ENCODE peak calls at places on chromosomes 6 and 20, in nine cellular contexts. H is K562, U is endodermal cell, Q is BJ, O is choroid plexus epithelial cell, G is lung, B is brain microvascular endothelial cell, D is AG09309, J is A549. W is an unnamed sample.

GRCh38 chr6:34235605-34236422 is 859 bp upstream of the HMGA1 start:
- DNase-seq in H (peak), U (no peak), Q (no peak), O (peak), G (peak), B (peak), D (no peak), J (peak), W (peak)

GRCh38 chr6:105781248-105781647 is 304.9 kb upstream of the PRDM1 start:
- DNase-seq in H (peak), U (no peak), Q (no peak), O (no peak), G (no peak), B (no peak), D (no peak), J (no peak), W (no peak)

GRCh38 chr6:105545947-105546710 is 143.2 kb upstream of the PREP start:
- DNase-seq in H (no peak), U (no peak), Q (peak), O (peak), G (no peak), B (no peak), D (peak), J (peak), W (peak)

GRCh38 chr6:80425089-80425823 is 318.8 kb downstream of the BCKDHB start:
- DNase-seq in H (no peak), U (no peak), Q (peak), O (peak), G (no peak), B (peak), D (peak), J (no peak), W (peak)

GRCh38 chr6:2876210-2877056 is 26.7 kb downstream of the SERPINB9 start:
- DNase-seq in H (no peak), U (peak), Q (peak), O (peak), G (peak), B (peak), D (peak), J (peak), W (peak)

GRCh38 chr20:52457826-52458225 is 266.2 kb upstream of the ZFP64 start:
- DNase-seq in H (no peak), U (no peak), Q (no peak), O (no peak), G (no peak), B (no peak), D (no peak), J (no peak), W (no peak)

GRCh38 chr6:116012966-116013365 is 47.7 kb downstream of the FRK start:
- DNase-seq in H (no peak), U (no peak), Q (no peak), O (peak), G (no peak), B (no peak), D (no peak), J (no peak), W (no peak)

GRCh38 chr6:13484138-13484708 is 3.2 kb downstream of the GFOD1 start:
- DNase-seq in H (no peak), U (no peak), Q (no peak), O (no peak), G (no peak), B (no peak), D (no peak), J (no peak), W (no peak)

GRCh38 chr6:62891065-62891647 is 320.1 kb upstream of the FKBP1C start:
- DNase-seq in H (peak), U (no peak), Q (no peak), O (peak), G (no peak), B (no peak), D (no peak), J (no peak), W (peak)

GRCh38 chr6:39093167-39093708 is 21.7 kb downstream of the SAYSD1 start:
- DNase-seq in H (no peak), U (no peak), Q (no peak), O (no peak), G (no peak), B (no peak), D (no peak), J (no peak), W (no peak)

GRCh38 chr20:25540273-25540672 is 45.1 kb downstream of the NINL start:
- DNase-seq in H (no peak), U (peak), Q (no peak), O (no peak), G (no peak), B (no peak), D (no peak), J (no peak), W (no peak)

GRCh38 chr6:146943673-146944072 is 260.5 kb upstream of the STXBP5 start:
- DNase-seq in H (no peak), U (no peak), Q (no peak), O (no peak), G (no peak), B (no peak), D (no peak), J (no peak), W (no peak)

GRCh38 chr6:7314414-7314813 is 1.4 kb upstream of the SSR1 start:
- DNase-seq in H (no peak), U (no peak), Q (no peak), O (no peak), G (no peak), B (no peak), D (no peak), J (no peak), W (no peak)

GRCh38 chr6:54646551-54647300 is 199.8 kb upstream of the FAM83B start:
- DNase-seq in H (no peak), U (no peak), Q (peak), O (peak), G (no peak), B (peak), D (peak), J (no peak), W (peak)

GRCh38 chr6:5132741-5133140 is 47.6 kb downstream of the PPP1R3G start:
- DNase-seq in H (no peak), U (peak), Q (peak), O (peak), G (peak), B (peak), D (peak), J (no peak), W (peak)

GRCh38 chr20:23639490-23639958 is 1.8 kb upstream of the CST3 start:
- DNase-seq in H (no peak), U (no peak), Q (no peak), O (no peak), G (no peak), B (no peak), D (no peak), J (no peak), W (no peak)

GRCh38 chr6:124958759-124959354 is 3.4 kb upstream of the RNF217 start:
- DNase-seq in H (no peak), U (no peak), Q (no peak), O (peak), G (no peak), B (no peak), D (no peak), J (no peak), W (peak)

GRCh38 chr6:149852180-149852579 is 12.0 kb downstream of the LRP11 start:
- DNase-seq in H (no peak), U (no peak), Q (no peak), O (peak), G (peak), B (peak), D (no peak), J (no peak), W (peak)

GRCh38 chr6:87277123-87277522 is 45.3 kb upstream of the SMIM8 start:
- DNase-seq in H (no peak), U (no peak), Q (no peak), O (peak), G (no peak), B (peak), D (no peak), J (no peak), W (peak)

GRCh38 chr6:140979642-140980091 is 1153.1 kb upstream of the GJE1 start:
- DNase-seq in H (no peak), U (no peak), Q (peak), O (peak), G (peak), B (peak), D (peak), J (no peak), W (peak)

GRCh38 chr20:391041-391711 is 10.6 kb downstream of the TRIB3 start:
- DNase-seq in H (no peak), U (no peak), Q (no peak), O (no peak), G (no peak), B (no peak), D (no peak), J (no peak), W (no peak)

GRCh38 chr6:35014786-35015185 is 125.7 kb downstream of the ANKS1A start:
- DNase-seq in H (no peak), U (no peak), Q (peak), O (peak), G (no peak), B (no peak), D (no peak), J (no peak), W (peak)

GRCh38 chr6:41561931-41562632 is 15.9 kb downstream of the FOXP4 start:
- DNase-seq in H (no peak), U (peak), Q (no peak), O (no peak), G (no peak), B (no peak), D (no peak), J (no peak), W (no peak)

GRCh38 chr6:30463651-30464618 is 25.4 kb upstream of the HLA-E start:
- DNase-seq in H (no peak), U (no peak), Q (no peak), O (peak), G (no peak), B (no peak), D (no peak), J (no peak), W (peak)

GRCh38 chr6:28764014-28764723 is 159.6 kb downstream of the TRIM27 start:
- DNase-seq in H (peak), U (peak), Q (no peak), O (no peak), G (no peak), B (peak), D (no peak), J (no peak), W (no peak)

GRCh38 chr6:144215932-144216667 is 65.8 kb downstream of the STX11 start:
- DNase-seq in H (peak), U (peak), Q (peak), O (peak), G (peak), B (peak), D (peak), J (peak), W (peak)

GRCh38 chr6:34056301-34056700 is 89.6 kb downstream of the GRM4 start:
- DNase-seq in H (peak), U (peak), Q (peak), O (peak), G (peak), B (peak), D (peak), J (no peak), W (peak)

GRCh38 chr6:170483413-170483812 is 69.7 kb downstream of the PSMB1 start:
- DNase-seq in H (no peak), U (no peak), Q (no peak), O (no peak), G (no peak), B (no peak), D (no peak), J (no peak), W (no peak)

GRCh38 chr20:33401042-33401921 is at the start of gene CDK5RAP1:
- DNase-seq in H (peak), U (peak), Q (peak), O (peak), G (peak), B (peak), D (peak), J (peak), W (peak)
- TF ChIP-seq CTCF in H (no peak), U (no peak), Q (no peak), O (no peak), G (no peak), B (no peak), D (no peak), J (no peak), W (no peak)

DNA sequence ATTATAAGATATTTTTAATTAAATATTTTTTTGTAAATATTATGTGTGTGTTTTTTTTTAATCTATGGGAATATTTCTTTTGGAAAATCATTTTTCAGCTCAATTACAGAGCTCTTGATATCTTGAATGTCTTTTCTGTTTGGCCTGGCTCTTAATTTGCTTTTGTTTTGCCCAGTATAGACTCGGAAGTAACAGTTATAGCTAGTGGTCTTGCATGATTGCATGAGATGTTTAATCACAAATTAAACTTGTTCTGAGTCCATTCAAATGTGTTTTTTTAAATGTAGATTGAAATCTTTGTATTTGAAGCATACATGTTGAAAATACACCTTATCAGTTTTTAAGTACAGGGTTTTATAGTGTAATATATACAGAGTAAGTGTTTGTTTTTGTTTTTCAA is 2.6 kb downstream of the ID4 start:
- DNase-seq in H (no peak), U (no peak), Q (no peak), O (no peak), G (no peak), B (no peak), D (no peak), J (no peak), W (peak)
- H3K4me3 ChIP-seq in H (no peak), U (peak), Q (no peak), O (no peak), G (no peak), B (no peak), D (no peak), J (peak), W (no peak)

GRCh38 chr20:42277203-42277602 is 659.0 kb upstream of the CHD6 start:
- DNase-seq in H (no peak), U (peak), Q (no peak), O (no peak), G (no peak), B (no peak), D (no peak), J (no peak), W (no peak)
- TF ChIP-seq CTCF in H (no peak), U (peak), Q (no peak), O (no peak), G (no peak), B (no peak), D (no peak), J (no peak), W (no peak)

GRCh38 chr20:62962221-62962879 is 9.8 kb downstream of the SLC17A9 start:
- DNase-seq in H (no peak), U (no peak), Q (no peak), O (no peak), G (no peak), B (no peak), D (no peak), J (no peak), W (no peak)

GRCh38 chr20:62961799-62962198 is 9.3 kb downstream of the SLC17A9 start:
- DNase-seq in H (no peak), U (no peak), Q (no peak), O (no peak), G (no peak), B (no peak), D (no peak), J (no peak), W (no peak)

GRCh38 chr20:62962891-62963613 is 10.5 kb downstream of the SLC17A9 start:
- DNase-seq in H (no peak), U (no peak), Q (no peak), O (no peak), G (no peak), B (no peak), D (no peak), J (no peak), W (no peak)

GRCh38 chr20:62959998-62960436 is 7.5 kb downstream of the SLC17A9 start:
- DNase-seq in H (no peak), U (no peak), Q (no peak), O (no peak), G (no peak), B (no peak), D (no peak), J (no peak), W (no peak)

GRCh38 chr20:62961310-62961783 is 8.8 kb downstream of the SLC17A9 start:
- DNase-seq in H (peak), U (peak), Q (no peak), O (peak), G (no peak), B (no peak), D (no peak), J (no peak), W (no peak)
- H3K4me3 ChIP-seq in H (no peak), U (no peak), Q (no peak), O (peak), G (no peak), B (no peak), D (no peak), J (no peak), W (no peak)